ENCODE peak calls at places on chromosome 21, in eight cellular contexts. R, G, C, V, P, M, W and L are unnamed samples.
A peak's percentile ranks its signal among the peaks of the same experiment; 100 is the strongest.

GRCh38 chr21:45531393-45532215 is 10.6 kb downstream of the SLC19A1 start:
- DNase-seq in R (no peak), G (no peak), C (no peak), V (no peak), P (no peak), M (no peak), W (no peak), L (no peak)

GRCh38 chr21:33300701-33301631 is 23.8 kb upstream of the IFNAR1 start:
- DNase-seq in R (no peak), G (no peak), C (no peak), V (no peak), P (no peak), M (peak; percentile 30), W (no peak), L (no peak)

GRCh38 chr21:36994501-36995189 is 11.9 kb upstream of the RIPPLY3 start:
- DNase-seq in R (no peak), G (no peak), C (no peak), V (no peak), P (no peak), M (no peak), W (peak; percentile 22), L (no peak)

GRCh38 chr21:45570826-45571601 is 28.8 kb upstream of the SLC19A1 start:
- DNase-seq in R (peak; percentile 32), G (no peak), C (no peak), V (peak; percentile 70), P (peak; percentile 81), M (no peak), W (no peak), L (no peak)

GRCh38 chr21:37886120-37886519 is 30.1 kb downstream of the KCNJ6 start:
- DNase-seq in R (no peak), G (no peak), C (no peak), V (no peak), P (no peak), M (no peak), W (no peak), L (no peak)

GRCh38 chr21:28485301-28486022 is 507.2 kb downstream of the LTN1 start:
- DNase-seq in R (peak; percentile 55), G (no peak), C (no peak), V (peak; percentile 27), P (peak; percentile 85), M (no peak), W (no peak), L (no peak)

GRCh38 chr21:46051821-46052675 is 45.9 kb upstream of the COL6A2 start:
- DNase-seq in R (no peak), G (no peak), C (no peak), V (no peak), P (peak; percentile 51), M (no peak), W (no peak), L (no peak)

GRCh38 chr21:15437873-15438272 is 291.9 kb upstream of the USP25 start:
- DNase-seq in R (no peak), G (peak; percentile 28), C (no peak), V (no peak), P (peak; percentile 40), M (no peak), W (no peak), L (peak; percentile 28)

GRCh38 chr21:45454081-45454923 is 49.3 kb downstream of the COL18A1 start:
- DNase-seq in R (no peak), G (no peak), C (no peak), V (no peak), P (peak; percentile 23), M (no peak), W (no peak), L (no peak)

GRCh38 chr21:35748683-35749314 is 311.5 kb downstream of the SETD4 start:
- DNase-seq in R (no peak), G (no peak), C (no peak), V (no peak), P (no peak), M (no peak), W (no peak), L (no peak)

GRCh38 chr21:45357436-45358260 is 47.3 kb upstream of the COL18A1 start:
- DNase-seq in R (peak; percentile 47), G (no peak), C (no peak), V (no peak), P (peak; percentile 55), M (no peak), W (no peak), L (no peak)

GRCh38 chr21:31108969-31109368 is 70.7 kb upstream of the KRTAP19-8 start:
- DNase-seq in R (no peak), G (no peak), C (no peak), V (no peak), P (peak; percentile 13), M (no peak), W (no peak), L (peak; percentile 40)

GRCh38 chr21:45882641-45883040 is 98.9 kb upstream of the COL6A1 start:
- DNase-seq in R (no peak), G (no peak), C (no peak), V (no peak), P (no peak), M (no peak), W (no peak), L (no peak)

GRCh38 chr21:45152265-45152746 is 77.9 kb downstream of the ADARB1 start:
- DNase-seq in R (no peak), G (peak; percentile 86), C (no peak), V (peak; percentile 61), P (no peak), M (peak; percentile 87), W (peak; percentile 46), L (peak; percentile 85)

DNA sequence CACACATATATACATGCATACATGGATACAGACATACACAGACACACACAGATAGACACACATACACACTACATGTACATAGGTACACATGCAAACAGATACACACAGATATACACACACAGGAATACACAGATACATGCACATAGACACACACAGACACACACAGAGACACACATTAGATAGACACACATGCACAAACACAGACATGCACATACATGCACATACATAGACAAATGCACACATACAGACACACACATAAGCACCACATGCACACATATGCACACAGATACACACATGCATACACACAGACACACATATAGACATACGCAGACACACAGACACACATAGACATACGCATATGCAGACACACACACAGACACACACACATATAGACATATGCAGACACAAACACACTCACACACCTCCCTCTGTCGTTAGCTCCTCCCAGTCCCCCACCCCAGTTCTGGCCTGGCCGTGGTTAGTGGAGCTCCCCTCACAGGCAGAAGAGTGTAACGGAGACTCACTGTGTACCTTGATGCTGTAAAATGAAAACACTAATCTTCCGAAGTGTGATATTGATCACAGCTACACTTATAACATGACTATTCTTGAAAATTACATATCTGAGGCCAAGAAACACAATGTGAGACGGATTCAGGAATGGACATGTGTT is 7.6 kb downstream of the UBASH3A start:
- DNase-seq in R (no peak), G (no peak), C (no peak), V (no peak), P (no peak), M (peak; percentile 66), W (no peak), L (no peak)
- TF ChIP-seq CTCF in R (no peak), G (no peak), C (no peak), V (no peak), P (no peak), M (peak; percentile 54), W (no peak), L (peak; percentile 30)

GRCh38 chr21:43605320-43606244 is 53.7 kb downstream of the HSF2BP start:
- DNase-seq in R (no peak), G (no peak), C (no peak), V (no peak), P (no peak), M (no peak), W (no peak), L (no peak)

GRCh38 chr21:43603641-43604504 is 55.4 kb downstream of the HSF2BP start:
- DNase-seq in R (peak; percentile 63), G (no peak), C (no peak), V (peak; percentile 55), P (peak; percentile 75), M (no peak), W (no peak), L (no peak)

GRCh38 chr21:43602277-43603229 is 56.7 kb downstream of the HSF2BP start:
- DNase-seq in R (no peak), G (no peak), C (no peak), V (no peak), P (no peak), M (no peak), W (no peak), L (no peak)

GRCh38 chr21:43603230-43603626 is 56.1 kb downstream of the HSF2BP start:
- DNase-seq in R (no peak), G (no peak), C (no peak), V (no peak), P (no peak), M (no peak), W (no peak), L (no peak)

GRCh38 chr21:43604505-43605204 is 54.6 kb downstream of the HSF2BP start:
- DNase-seq in R (no peak), G (no peak), C (no peak), V (no peak), P (no peak), M (no peak), W (no peak), L (no peak)
- TF ChIP-seq CTCF in R (no peak), G (no peak), C (no peak), V (no peak), P (no peak), M (no peak), W (no peak), L (no peak)

GRCh38 chr21:34688145-34688544 is 19.4 kb downstream of the CLIC6 start:
- DNase-seq in R (no peak), G (no peak), C (no peak), V (peak; percentile 36), P (no peak), M (peak; percentile 45), W (peak; percentile 71), L (no peak)
- TF ChIP-seq CTCF in R (peak; percentile 44), G (peak; percentile 32), C (no peak), V (no peak), P (peak; percentile 61), M (peak; percentile 70), W (peak; percentile 42), L (peak; percentile 56)

GRCh38 chr21:42539342-42539741 is 25.7 kb downstream of the SLC37A1 start:
- DNase-seq in R (no peak), G (no peak), C (no peak), V (no peak), P (no peak), M (no peak), W (no peak), L (no peak)

GRCh38 chr21:42538479-42539275 is 25.0 kb downstream of the SLC37A1 start:
- DNase-seq in R (no peak), G (no peak), C (no peak), V (no peak), P (no peak), M (no peak), W (no peak), L (no peak)

GRCh38 chr21:42541174-42541573 is 27.5 kb downstream of the SLC37A1 start:
- DNase-seq in R (no peak), G (no peak), C (no peak), V (no peak), P (no peak), M (no peak), W (no peak), L (no peak)

GRCh38 chr21:42540396-42540795 is 26.7 kb downstream of the SLC37A1 start:
- DNase-seq in R (no peak), G (no peak), C (no peak), V (no peak), P (no peak), M (no peak), W (no peak), L (no peak)

DNA sequence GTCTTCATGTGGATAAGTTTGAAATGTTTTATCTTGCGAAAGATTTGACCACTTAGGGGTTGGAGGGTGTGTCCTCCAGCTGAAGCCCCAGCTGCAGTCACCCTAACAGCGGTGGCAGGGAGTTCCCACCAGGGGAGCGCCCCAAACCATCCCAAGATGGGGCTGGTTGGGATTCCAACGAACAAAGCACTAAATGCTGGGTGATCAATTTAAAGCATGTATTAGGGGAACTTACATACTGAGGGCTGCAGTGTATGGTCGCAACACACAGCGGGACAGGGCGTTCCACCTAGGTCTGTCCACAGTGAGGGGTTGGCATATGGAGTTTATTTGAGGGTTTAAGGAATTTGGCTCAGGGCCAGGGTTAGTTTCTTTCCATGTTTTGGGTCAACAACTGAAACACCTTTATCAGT is 26.3 kb downstream of the SLC37A1 start:
- DNase-seq in R (no peak), G (no peak), C (no peak), V (no peak), P (no peak), M (peak; percentile 80), W (no peak), L (no peak)
- TF ChIP-seq CTCF in R (no peak), G (no peak), C (no peak), V (peak; percentile 34), P (no peak), M (peak; percentile 96), W (no peak), L (peak; percentile 28)